ENCODE peak calls at places on chromosomes 2 and 18, in five cellular contexts. K, N, C, I and L are unnamed samples.

GRCh38 chr2:196592912-196593881 is 46.3 kb upstream of the CCDC150 start:
- DNase-seq in I (no peak), K (peak), C (no peak), N (peak), L (peak)

GRCh38 chr2:47043142-47043890 is 111.8 kb downstream of the STPG4 start:
- DNase-seq in N (peak), K (peak), C (no peak), I (peak), L (peak)

GRCh38 chr2:109722026-109722425 is 72.1 kb upstream of the RGPD5 start:
- DNase-seq in C (no peak), N (no peak), I (no peak), K (no peak), L (no peak)

GRCh38 chr2:101560780-101561315 is 85.9 kb upstream of the RFX8 start:
- DNase-seq in K (no peak), C (no peak), N (no peak), I (no peak), L (no peak)

GRCh38 chr2:238027591-238028415 is 33.0 kb upstream of the SCLY start:
- DNase-seq in N (no peak), I (no peak), K (no peak), C (no peak), L (no peak)

GRCh38 chr2:159982270-159982669 is 80.1 kb downstream of the PLA2R1 start:
- DNase-seq in N (peak), K (peak), C (no peak), I (peak), L (peak)

GRCh38 chr2:146748046-146748445 is 1096.8 kb upstream of the ACVR2A start:
- DNase-seq in C (no peak), N (no peak), I (no peak), K (no peak), L (no peak)

GRCh38 chr2:54845514-54845913 is 122.1 kb downstream of the EML6 start:
- DNase-seq in N (no peak), K (no peak), C (no peak), I (no peak), L (no peak)

GRCh38 chr2:113185643-113186315 is 12.0 kb downstream of the PSD4 start:
- DNase-seq in K (no peak), C (no peak), I (no peak), N (no peak), L (peak)

GRCh38 chr2:196136151-196136550 is 35.2 kb downstream of the STK17B start:
- DNase-seq in I (no peak), N (no peak), C (no peak), K (no peak), L (no peak)

GRCh38 chr2:7452110-7452851 is 535.1 kb downstream of the RNF144A start:
- DNase-seq in K (no peak), N (no peak), C (no peak), I (no peak), L (no peak)

GRCh38 chr2:224983719-224984388 is 58.4 kb downstream of the DOCK10 start:
- DNase-seq in C (no peak), N (no peak), I (no peak), K (no peak), L (peak)

GRCh38 chr18:26159353-26159752 is 25.7 kb downstream of the PSMA8 start:
- DNase-seq in K (peak), N (no peak), C (peak), I (no peak), L (peak)

GRCh38 chr2:215750763-215751162 is 262.6 kb downstream of the MREG start:
- DNase-seq in K (no peak), N (no peak), C (no peak), I (peak), L (peak)

GRCh38 chr2:57542081-57542480 is 504.5 kb upstream of the VRK2 start:
- DNase-seq in N (peak), K (no peak), I (peak), C (no peak), L (no peak)

GRCh38 chr2:83196225-83196624 is 1262.9 kb downstream of the SUCLG1 start:
- DNase-seq in C (peak), I (peak), K (peak), N (no peak), L (peak)

GRCh38 chr2:222842517-222843174 is 18.2 kb upstream of the ACSL3 start:
- DNase-seq in N (no peak), C (no peak), K (peak), I (no peak), L (no peak)

GRCh38 chr2:61647044-61647443 is 108.9 kb upstream of the XPO1 start:
- DNase-seq in C (no peak), I (no peak), K (no peak), N (no peak), L (peak)

GRCh38 chr18:78625895-78626294 is 353.7 kb upstream of the SALL3 start:
- DNase-seq in K (no peak), N (no peak), I (no peak), C (peak), L (no peak)

GRCh38 chr18:74446178-74446577 is 10.9 kb downstream of the DIPK1C start:
- DNase-seq in N (no peak), C (no peak), K (no peak), I (no peak), L (no peak)

GRCh38 chr18:9914334-9914583 is 443 bp downstream of the VAPA start:
- DNase-seq in K (no peak), C (no peak), N (no peak), I (no peak), L (peak)

GRCh38 chr2:145230546-145230945 is 710.6 kb upstream of the ZEB2 start:
- DNase-seq in K (no peak), N (peak), I (no peak), C (no peak), L (peak)

GRCh38 chr2:119598576-119598975 is 54.3 kb downstream of the CFAP221 start:
- DNase-seq in N (no peak), K (no peak), C (no peak), I (no peak), L (no peak)

GRCh38 chr18:9951022-9951859 is 37.4 kb downstream of the VAPA start:
- DNase-seq in N (peak), K (peak), C (peak), I (peak), L (peak)

GRCh38 chr2:8120979-8121825 is 560.7 kb upstream of the ID2 start:
- DNase-seq in N (no peak), K (no peak), I (no peak), C (no peak), L (peak)

GRCh38 chr2:61949458-61950107 is 44.1 kb downstream of the COMMD1 start:
- DNase-seq in K (no peak), I (no peak), C (no peak), N (peak), L (no peak)

GRCh38 chr2:168427451-168427850 is 28.6 kb upstream of the CERS6 start:
- DNase-seq in N (no peak), K (no peak), I (peak), C (no peak), L (peak)

GRCh38 chr2:109527846-109528705 is 85.7 kb downstream of the SEPTIN10 start:
- DNase-seq in N (no peak), I (peak), K (no peak), C (no peak), L (no peak)

GRCh38 chr2:25664531-25665307 is 8.7 kb downstream of the DTNB start:
- DNase-seq in N (peak), K (peak), I (no peak), C (peak), L (peak)

GRCh38 chr18:45165871-45166270 is 449.4 kb upstream of the SLC14A2 start:
- DNase-seq in I (no peak), N (no peak), K (no peak), C (no peak), L (peak)

GRCh38 chr18:53909668-53910067 is 314.8 kb downstream of the MBD2 start:
- DNase-seq in C (peak), N (no peak), I (peak), K (no peak), L (peak)

GRCh38 chr2:216792222-216793001 is 67.5 kb downstream of the TNP1 start:
- DNase-seq in N (peak), C (no peak), K (no peak), I (peak), L (peak)

GRCh38 chr2:179270689-179271088 is 6.1 kb upstream of the SESTD1 start:
- DNase-seq in I (no peak), C (no peak), K (no peak), N (no peak), L (no peak)